ENCODE peak calls at places on chromosomes 1 and 21, in five cellular contexts. One of them, this sample, is unnamed. For H3K4me1, the result is how much of the 10 kb centered on the place peaks cover.

GRCh38 chr1:11967028-11967547 is 13.2 kb upstream of the MFN2 start:
- DNase-seq in suprapubic skin: no peak
- DNase-seq in A673: peak
- DNase-seq in body of pancreas: peak
- DNase-seq in upper lobe of right lung: no peak
- DNase-seq in this sample: no peak

GRCh38 chr1:240242601-240243144 is 151.0 kb downstream of the FMN2 start:
- DNase-seq in suprapubic skin: no peak
- DNase-seq in A673: no peak
- DNase-seq in body of pancreas: no peak
- DNase-seq in upper lobe of right lung: no peak
- DNase-seq in this sample: no peak

GRCh38 chr1:19003371-19004290 is 47.2 kb upstream of the IFFO2 start:
- DNase-seq in suprapubic skin: no peak
- DNase-seq in A673: no peak
- DNase-seq in body of pancreas: no peak
- DNase-seq in upper lobe of right lung: no peak
- DNase-seq in this sample: no peak

GRCh38 chr1:235866207-235866912 is at the start of gene LYST:
- DNase-seq in suprapubic skin: peak
- DNase-seq in A673: peak
- DNase-seq in body of pancreas: peak
- DNase-seq in upper lobe of right lung: peak
- DNase-seq in this sample: peak

GRCh38 chr1:190478193-190479007 is 736 bp upstream of the BRINP3 start:
- DNase-seq in suprapubic skin: no peak
- DNase-seq in A673: peak
- DNase-seq in body of pancreas: peak
- DNase-seq in upper lobe of right lung: peak
- DNase-seq in this sample: no peak

GRCh38 chr1:26786437-26787380 is 1.0 kb upstream of the PIGV start:
- DNase-seq in suprapubic skin: peak
- DNase-seq in A673: peak
- DNase-seq in body of pancreas: peak
- DNase-seq in upper lobe of right lung: peak
- DNase-seq in this sample: peak

GRCh38 chr21:17818158-17819113 is 720 bp downstream of the C21orf91 start:
- DNase-seq in suprapubic skin: peak
- DNase-seq in A673: peak
- DNase-seq in body of pancreas: peak
- DNase-seq in upper lobe of right lung: peak
- DNase-seq in this sample: peak

GRCh38 chr1:14926214-14926613 is 227.3 kb upstream of the TMEM51 start:
- DNase-seq in suprapubic skin: no peak
- DNase-seq in A673: no peak
- DNase-seq in body of pancreas: no peak
- DNase-seq in upper lobe of right lung: no peak
- DNase-seq in this sample: no peak

GRCh38 chr1:37954316-37954971 is 7.6 kb upstream of the INPP5B start:
- DNase-seq in suprapubic skin: no peak
- DNase-seq in A673: no peak
- DNase-seq in body of pancreas: no peak
- DNase-seq in upper lobe of right lung: peak
- DNase-seq in this sample: no peak

GRCh38 chr1:201125805-201126204 is 1.2 kb downstream of the ASCL5 start:
- DNase-seq in suprapubic skin: no peak
- DNase-seq in A673: no peak
- DNase-seq in body of pancreas: peak
- DNase-seq in upper lobe of right lung: no peak
- DNase-seq in this sample: no peak

GRCh38 chr1:90717665-90718410 is 736 bp upstream of the BARHL2 start:
- DNase-seq in suprapubic skin: no peak
- DNase-seq in A673: peak
- DNase-seq in body of pancreas: no peak
- DNase-seq in upper lobe of right lung: no peak
- DNase-seq in this sample: no peak

GRCh38 chr1:207868252-207868768 is 42.6 kb downstream of the CD34 start:
- DNase-seq in suprapubic skin: no peak
- DNase-seq in A673: no peak
- DNase-seq in body of pancreas: peak
- DNase-seq in upper lobe of right lung: peak
- DNase-seq in this sample: peak

GRCh38 chr1:6623269-6623965 is 1.3 kb upstream of the THAP3 start:
- DNase-seq in suprapubic skin: no peak
- DNase-seq in A673: no peak
- DNase-seq in body of pancreas: no peak
- DNase-seq in upper lobe of right lung: no peak
- DNase-seq in this sample: no peak

GRCh38 chr1:221419513-221420088 is 322.3 kb downstream of the DUSP10 start:
- DNase-seq in suprapubic skin: no peak
- DNase-seq in A673: no peak
- DNase-seq in body of pancreas: peak
- DNase-seq in upper lobe of right lung: no peak
- DNase-seq in this sample: no peak

GRCh38 chr1:48228156-48228555 is 5.6 kb downstream of the SLC5A9 start:
- DNase-seq in suprapubic skin: no peak
- DNase-seq in A673: peak
- DNase-seq in body of pancreas: no peak
- DNase-seq in upper lobe of right lung: no peak
- DNase-seq in this sample: no peak

GRCh38 chr1:117686907-117687306 is 81.1 kb downstream of the TENT5C start:
- DNase-seq in suprapubic skin: no peak
- DNase-seq in A673: no peak
- DNase-seq in body of pancreas: no peak
- DNase-seq in upper lobe of right lung: no peak
- DNase-seq in this sample: no peak

GRCh38 chr21:34835526-34835925 is 166.7 kb downstream of the CLIC6 start:
- DNase-seq in suprapubic skin: peak
- DNase-seq in A673: peak
- DNase-seq in body of pancreas: peak
- DNase-seq in upper lobe of right lung: no peak
- DNase-seq in this sample: peak

GRCh38 chr21:32172106-32172505 is 106.7 kb downstream of the MIS18A start:
- DNase-seq in suprapubic skin: no peak
- DNase-seq in A673: no peak
- DNase-seq in body of pancreas: no peak
- DNase-seq in upper lobe of right lung: no peak
- DNase-seq in this sample: no peak

DNA sequence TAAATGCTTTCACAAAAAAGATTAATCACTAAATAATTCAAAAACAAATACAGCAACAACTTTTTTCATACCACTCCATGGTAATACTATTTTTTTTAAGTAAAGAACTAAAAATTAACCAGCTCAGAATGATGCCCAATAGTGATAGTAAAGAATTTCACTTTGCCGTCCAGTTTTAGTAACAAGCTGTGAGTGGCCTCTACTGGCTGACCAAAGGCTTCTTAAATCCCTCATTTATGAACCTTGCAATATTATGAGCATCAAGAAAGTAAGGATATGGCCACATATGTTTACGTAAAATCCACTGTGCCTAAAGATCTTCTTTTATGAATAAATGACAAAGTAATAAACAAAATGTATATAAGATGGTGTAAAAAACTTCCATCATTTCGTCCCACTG is 108.6 kb downstream of the GPATCH2 start:
- DNase-seq in suprapubic skin: no peak
- DNase-seq in A673: no peak
- DNase-seq in body of pancreas: no peak
- DNase-seq in upper lobe of right lung: no peak
- DNase-seq in this sample: no peak
- TF ChIP-seq CTCF in suprapubic skin: no peak
- TF ChIP-seq CTCF in A673: no peak
- TF ChIP-seq CTCF in body of pancreas: no peak
- TF ChIP-seq CTCF in upper lobe of right lung: no peak
- TF ChIP-seq CTCF in this sample: no peak

GRCh38 chr1:116379674-116380498 is 6.8 kb downstream of the ATP1A1 start:
- DNase-seq in suprapubic skin: no peak
- DNase-seq in A673: no peak
- DNase-seq in body of pancreas: peak
- DNase-seq in upper lobe of right lung: no peak
- DNase-seq in this sample: no peak

GRCh38 chr1:116377564-116378529 is 4.8 kb downstream of the ATP1A1 start:
- DNase-seq in suprapubic skin: peak
- DNase-seq in A673: peak
- DNase-seq in body of pancreas: peak
- DNase-seq in upper lobe of right lung: no peak
- DNase-seq in this sample: peak

GRCh38 chr1:116376734-116377096 is 3.7 kb downstream of the ATP1A1 start:
- DNase-seq in suprapubic skin: no peak
- DNase-seq in A673: peak
- DNase-seq in body of pancreas: no peak
- DNase-seq in upper lobe of right lung: no peak
- DNase-seq in this sample: no peak

GRCh38 chr1:116380499-116381316 is 7.7 kb downstream of the ATP1A1 start:
- DNase-seq in suprapubic skin: no peak
- DNase-seq in A673: no peak
- DNase-seq in body of pancreas: no peak
- DNase-seq in upper lobe of right lung: no peak
- DNase-seq in this sample: no peak

GRCh38 chr1:116379057-116379630 is 6.1 kb downstream of the ATP1A1 start:
- DNase-seq in suprapubic skin: no peak
- DNase-seq in A673: no peak
- DNase-seq in body of pancreas: no peak
- DNase-seq in upper lobe of right lung: no peak
- DNase-seq in this sample: no peak
- H3K4me1 ChIP-seq in suprapubic skin: half or more
- H3K4me1 ChIP-seq in A673: half or more
- H3K4me1 ChIP-seq in body of pancreas: half or more
- H3K4me1 ChIP-seq in upper lobe of right lung: half or more
- H3K4me1 ChIP-seq in this sample: half or more

GRCh38 chr1:246642719-246643118 is 76.5 kb downstream of the CNST start:
- DNase-seq in suprapubic skin: no peak
- DNase-seq in A673: no peak
- DNase-seq in body of pancreas: no peak
- DNase-seq in upper lobe of right lung: no peak
- DNase-seq in this sample: no peak
- TF ChIP-seq CTCF in suprapubic skin: no peak
- TF ChIP-seq CTCF in A673: no peak
- TF ChIP-seq CTCF in body of pancreas: no peak
- TF ChIP-seq CTCF in upper lobe of right lung: no peak
- TF ChIP-seq CTCF in this sample: no peak

GRCh38 chr1:174968750-174969244 is 30.9 kb upstream of the CACYBP start:
- DNase-seq in suprapubic skin: no peak
- DNase-seq in A673: no peak
- DNase-seq in body of pancreas: no peak
- DNase-seq in upper lobe of right lung: no peak
- DNase-seq in this sample: no peak

GRCh38 chr1:174966000-174966572 is 33.7 kb upstream of the CACYBP start:
- DNase-seq in suprapubic skin: no peak
- DNase-seq in A673: no peak
- DNase-seq in body of pancreas: no peak
- DNase-seq in upper lobe of right lung: no peak
- DNase-seq in this sample: no peak

GRCh38 chr1:174965006-174965971 is 34.5 kb upstream of the CACYBP start:
- DNase-seq in suprapubic skin: no peak
- DNase-seq in A673: no peak
- DNase-seq in body of pancreas: no peak
- DNase-seq in upper lobe of right lung: no peak
- DNase-seq in this sample: no peak

GRCh38 chr1:174969977-174970376 is 29.8 kb upstream of the CACYBP start:
- DNase-seq in suprapubic skin: no peak
- DNase-seq in A673: no peak
- DNase-seq in body of pancreas: no peak
- DNase-seq in upper lobe of right lung: no peak
- DNase-seq in this sample: no peak

GRCh38 chr1:174967845-174968705 is 31.7 kb upstream of the CACYBP start:
- DNase-seq in suprapubic skin: no peak
- DNase-seq in A673: no peak
- DNase-seq in body of pancreas: no peak
- DNase-seq in upper lobe of right lung: no peak
- DNase-seq in this sample: no peak
- H3K4me1 ChIP-seq in suprapubic skin: half or more
- H3K4me1 ChIP-seq in A673: under half
- H3K4me1 ChIP-seq in body of pancreas: under half
- H3K4me1 ChIP-seq in upper lobe of right lung: half or more
- H3K4me1 ChIP-seq in this sample: half or more

GRCh38 chr1:42420145-42420544 is 35.7 kb downstream of the ZMYND12 start:
- DNase-seq in suprapubic skin: no peak
- DNase-seq in A673: no peak
- DNase-seq in body of pancreas: no peak
- DNase-seq in upper lobe of right lung: no peak
- DNase-seq in this sample: no peak
- TF ChIP-seq CTCF in suprapubic skin: no peak
- TF ChIP-seq CTCF in A673: no peak
- TF ChIP-seq CTCF in body of pancreas: no peak
- TF ChIP-seq CTCF in upper lobe of right lung: no peak
- TF ChIP-seq CTCF in this sample: no peak

GRCh38 chr1:226629210-226629895 is 80.8 kb downstream of the STUM start:
- DNase-seq in suprapubic skin: peak
- DNase-seq in A673: no peak
- DNase-seq in body of pancreas: no peak
- DNase-seq in upper lobe of right lung: peak
- DNase-seq in this sample: peak

GRCh38 chr1:226632169-226632884 is 83.8 kb downstream of the STUM start:
- DNase-seq in suprapubic skin: peak
- DNase-seq in A673: no peak
- DNase-seq in body of pancreas: no peak
- DNase-seq in upper lobe of right lung: peak
- DNase-seq in this sample: peak

GRCh38 chr1:226631229-226632000 is 82.9 kb downstream of the STUM start:
- DNase-seq in suprapubic skin: peak
- DNase-seq in A673: no peak
- DNase-seq in body of pancreas: no peak
- DNase-seq in upper lobe of right lung: peak
- DNase-seq in this sample: peak

GRCh38 chr1:226629896-226630550 is 81.5 kb downstream of the STUM start:
- DNase-seq in suprapubic skin: peak
- DNase-seq in A673: no peak
- DNase-seq in body of pancreas: no peak
- DNase-seq in upper lobe of right lung: peak
- DNase-seq in this sample: peak

GRCh38 chr1:226630592-226630991 is 82.0 kb downstream of the STUM start:
- DNase-seq in suprapubic skin: no peak
- DNase-seq in A673: no peak
- DNase-seq in body of pancreas: no peak
- DNase-seq in upper lobe of right lung: no peak
- DNase-seq in this sample: no peak
- H3K4me1 ChIP-seq in suprapubic skin: under half
- H3K4me1 ChIP-seq in A673: under half
- H3K4me1 ChIP-seq in body of pancreas: under half
- H3K4me1 ChIP-seq in upper lobe of right lung: under half
- H3K4me1 ChIP-seq in this sample: under half

GRCh38 chr1:59779949-59780348 is 34.8 kb upstream of the HOOK1 start:
- DNase-seq in suprapubic skin: no peak
- DNase-seq in A673: peak
- DNase-seq in body of pancreas: peak
- DNase-seq in upper lobe of right lung: no peak
- DNase-seq in this sample: no peak
- TF ChIP-seq CTCF in suprapubic skin: no peak
- TF ChIP-seq CTCF in A673: peak
- TF ChIP-seq CTCF in body of pancreas: no peak
- TF ChIP-seq CTCF in upper lobe of right lung: no peak
- TF ChIP-seq CTCF in this sample: peak